ENCODE peak calls at places on chromosomes 12 and 14, in four cellular contexts. J is left lobe of liver, L is DMS79 treated with DMSO at 0.1 percent for 48 hours, M is AG08396. X is an unnamed sample.

GRCh38 chr12:19428261-19428660 is 11.0 kb upstream of the AEBP2 start:
- DNase-seq in J (no peak), L (no peak), M (no peak), X (no peak)

GRCh38 chr12:113413488-113413939 is 8.7 kb upstream of the SDSL start:
- DNase-seq in J (peak; percentile 94), L (no peak), M (no peak), X (no peak)

GRCh38 chr14:50023671-50024490 is 92.5 kb downstream of the VCPKMT start:
- DNase-seq in J (no peak), L (no peak), M (peak; percentile 63), X (no peak)

GRCh38 chr12:102946042-102946441 is 11.4 kb upstream of the ASCL1 start:
- DNase-seq in J (no peak), L (no peak), M (no peak), X (no peak)

GRCh38 chr14:91303091-91303923 is 58.8 kb upstream of the GPR68 start:
- DNase-seq in J (no peak), L (no peak), M (peak; percentile 43), X (peak; percentile 56)

GRCh38 chr14:61520546-61520945 is 174.8 kb upstream of the HIF1A start:
- DNase-seq in J (no peak), L (no peak), M (no peak), X (no peak)

GRCh38 chr12:31728917-31729640 is at the start of gene AMN1:
- DNase-seq in J (peak; percentile 100), L (peak; percentile 98), M (peak; percentile 96), X (peak; percentile 100)

GRCh38 chr12:93802698-93803097 is 125.5 kb downstream of the CRADD start:
- DNase-seq in J (no peak), L (peak; percentile 74), M (no peak), X (no peak)

GRCh38 chr12:53102883-53103807 is at the start of gene SOAT2:
- DNase-seq in J (no peak), L (no peak), M (no peak), X (peak; percentile 19)

X was measured in T-helper 2 cell treated with Interferon-gamma antibody and Interleukin-4, amounts not matched to agents 5 μg/mL and 100 μg/mL, for 36 hours.